ENCODE peak calls at places on chromosomes 11 and 22, in seven cellular contexts. One of them, this sample, is unnamed.

GRCh38 chr11:43071338-43071737 is 240.5 kb upstream of the API5 start:
- DNase-seq in CD8-positive, alpha-beta memory T cell: no peak
- DNase-seq in right cardiac atrium: no peak
- DNase-seq in pancreas: no peak
- DNase-seq in adrenal gland: no peak
- DNase-seq in sigmoid colon: no peak
- DNase-seq in cardiac muscle cell: no peak
- DNase-seq in this sample: no peak

GRCh38 chr11:45320366-45320765 is 34.2 kb upstream of the SYT13 start:
- DNase-seq in pancreas: no peak
- DNase-seq in right cardiac atrium: no peak
- DNase-seq in cardiac muscle cell: no peak
- DNase-seq in CD8-positive, alpha-beta memory T cell: no peak
- DNase-seq in adrenal gland: no peak
- DNase-seq in sigmoid colon: no peak
- DNase-seq in this sample: no peak

GRCh38 chr11:18834754-18835466 is 43.3 kb upstream of the PTPN5 start:
- DNase-seq in CD8-positive, alpha-beta memory T cell: no peak
- DNase-seq in sigmoid colon: no peak
- DNase-seq in pancreas: peak; percentile 84
- DNase-seq in right cardiac atrium: no peak
- DNase-seq in adrenal gland: no peak
- DNase-seq in cardiac muscle cell: no peak
- DNase-seq in this sample: no peak

GRCh38 chr11:62980133-62980760 is 4.5 kb downstream of the SLC22A6 start:
- DNase-seq in sigmoid colon: no peak
- DNase-seq in cardiac muscle cell: peak; percentile 21
- DNase-seq in right cardiac atrium: no peak
- DNase-seq in CD8-positive, alpha-beta memory T cell: no peak
- DNase-seq in pancreas: no peak
- DNase-seq in adrenal gland: no peak
- DNase-seq in this sample: no peak

GRCh38 chr11:19232910-19233503 is 7.7 kb downstream of the E2F8 start:
- DNase-seq in right cardiac atrium: no peak
- DNase-seq in cardiac muscle cell: peak; percentile 76
- DNase-seq in adrenal gland: no peak
- DNase-seq in sigmoid colon: no peak
- DNase-seq in CD8-positive, alpha-beta memory T cell: no peak
- DNase-seq in pancreas: no peak
- DNase-seq in this sample: no peak

GRCh38 chr11:2802389-2803185 is 83.0 kb downstream of the CDKN1C start:
- DNase-seq in right cardiac atrium: peak; percentile 26
- DNase-seq in adrenal gland: peak; percentile 13
- DNase-seq in CD8-positive, alpha-beta memory T cell: no peak
- DNase-seq in cardiac muscle cell: no peak
- DNase-seq in pancreas: peak; percentile 47
- DNase-seq in sigmoid colon: peak; percentile 42
- DNase-seq in this sample: no peak

GRCh38 chr22:46611189-46611588 is 9.0 kb upstream of the GRAMD4 start:
- DNase-seq in right cardiac atrium: no peak
- DNase-seq in pancreas: no peak
- DNase-seq in CD8-positive, alpha-beta memory T cell: no peak
- DNase-seq in adrenal gland: no peak
- DNase-seq in sigmoid colon: no peak
- DNase-seq in cardiac muscle cell: no peak
- DNase-seq in this sample: no peak

GRCh38 chr11:18393581-18394299 is 623 bp upstream of the LDHA start:
- DNase-seq in CD8-positive, alpha-beta memory T cell: no peak
- DNase-seq in pancreas: no peak
- DNase-seq in right cardiac atrium: peak; percentile 53
- DNase-seq in cardiac muscle cell: no peak
- DNase-seq in adrenal gland: peak; percentile 73
- DNase-seq in sigmoid colon: no peak
- DNase-seq in this sample: no peak

GRCh38 chr11:61897387-61898246 is 6.3 kb upstream of the FADS3 start:
- DNase-seq in adrenal gland: peak; percentile 73
- DNase-seq in pancreas: peak; percentile 87
- DNase-seq in right cardiac atrium: peak; percentile 88
- DNase-seq in sigmoid colon: peak; percentile 90
- DNase-seq in cardiac muscle cell: peak; percentile 79
- DNase-seq in CD8-positive, alpha-beta memory T cell: peak; percentile 69
- DNase-seq in this sample: peak; percentile 83

GRCh38 chr11:126914166-126914565 is 86.4 kb downstream of the KIRREL3 start:
- DNase-seq in adrenal gland: no peak
- DNase-seq in right cardiac atrium: no peak
- DNase-seq in pancreas: no peak
- DNase-seq in sigmoid colon: no peak
- DNase-seq in cardiac muscle cell: no peak
- DNase-seq in CD8-positive, alpha-beta memory T cell: no peak
- DNase-seq in this sample: no peak

GRCh38 chr11:126891556-126892217 is 108.9 kb downstream of the KIRREL3 start:
- DNase-seq in CD8-positive, alpha-beta memory T cell: no peak
- DNase-seq in adrenal gland: no peak
- DNase-seq in right cardiac atrium: peak; percentile 86
- DNase-seq in sigmoid colon: no peak
- DNase-seq in cardiac muscle cell: peak; percentile 15
- DNase-seq in pancreas: no peak
- DNase-seq in this sample: no peak

GRCh38 chr11:58622344-58622743 is at the start of gene CNTF:
- DNase-seq in adrenal gland: no peak
- DNase-seq in pancreas: no peak
- DNase-seq in CD8-positive, alpha-beta memory T cell: no peak
- DNase-seq in right cardiac atrium: peak; percentile 39
- DNase-seq in sigmoid colon: no peak
- DNase-seq in cardiac muscle cell: peak; percentile 19
- DNase-seq in this sample: no peak

GRCh38 chr11:68582416-68583046 is 101.8 kb upstream of the GAL start:
- DNase-seq in sigmoid colon: no peak
- DNase-seq in pancreas: no peak
- DNase-seq in CD8-positive, alpha-beta memory T cell: no peak
- DNase-seq in right cardiac atrium: peak; percentile 47
- DNase-seq in cardiac muscle cell: no peak
- DNase-seq in adrenal gland: peak; percentile 59
- DNase-seq in this sample: no peak

GRCh38 chr11:128765571-128766530 is 72.0 kb downstream of the FLI1 start:
- DNase-seq in cardiac muscle cell: peak; percentile 68
- DNase-seq in sigmoid colon: no peak
- DNase-seq in CD8-positive, alpha-beta memory T cell: no peak
- DNase-seq in pancreas: no peak
- DNase-seq in adrenal gland: no peak
- DNase-seq in right cardiac atrium: peak; percentile 69
- DNase-seq in this sample: no peak

GRCh38 chr11:12173111-12173510 is 62.7 kb downstream of the MICAL2 start:
- DNase-seq in adrenal gland: no peak
- DNase-seq in right cardiac atrium: no peak
- DNase-seq in pancreas: no peak
- DNase-seq in CD8-positive, alpha-beta memory T cell: no peak
- DNase-seq in cardiac muscle cell: no peak
- DNase-seq in sigmoid colon: no peak
- DNase-seq in this sample: no peak

GRCh38 chr11:12172493-12173013 is 62.2 kb downstream of the MICAL2 start:
- DNase-seq in cardiac muscle cell: no peak
- DNase-seq in right cardiac atrium: no peak
- DNase-seq in pancreas: no peak
- DNase-seq in sigmoid colon: no peak
- DNase-seq in CD8-positive, alpha-beta memory T cell: no peak
- DNase-seq in adrenal gland: no peak
- DNase-seq in this sample: no peak

GRCh38 chr11:12175694-12176241 is 65.4 kb downstream of the MICAL2 start:
- DNase-seq in sigmoid colon: no peak
- DNase-seq in cardiac muscle cell: peak; percentile 80
- DNase-seq in right cardiac atrium: no peak
- DNase-seq in pancreas: no peak
- DNase-seq in CD8-positive, alpha-beta memory T cell: no peak
- DNase-seq in adrenal gland: no peak
- DNase-seq in this sample: no peak

GRCh38 chr11:12171921-12172320 is 61.5 kb downstream of the MICAL2 start:
- DNase-seq in cardiac muscle cell: no peak
- DNase-seq in pancreas: no peak
- DNase-seq in right cardiac atrium: no peak
- DNase-seq in sigmoid colon: no peak
- DNase-seq in adrenal gland: no peak
- DNase-seq in CD8-positive, alpha-beta memory T cell: no peak
- DNase-seq in this sample: no peak

GRCh38 chr11:12174145-12175143 is 64.1 kb downstream of the MICAL2 start:
- DNase-seq in CD8-positive, alpha-beta memory T cell: no peak
- DNase-seq in sigmoid colon: no peak
- DNase-seq in pancreas: no peak
- DNase-seq in adrenal gland: no peak
- DNase-seq in cardiac muscle cell: peak; percentile 39
- DNase-seq in right cardiac atrium: no peak
- DNase-seq in this sample: no peak
- H3K4me1 ChIP-seq in CD8-positive, alpha-beta memory T cell: no peaks in the 10 kb centered on the region
- H3K4me1 ChIP-seq in sigmoid colon: peaks cover 44% of the 10 kb centered on the region
- H3K4me1 ChIP-seq in pancreas: no peaks in the 10 kb centered on the region
- H3K4me1 ChIP-seq in adrenal gland: no peaks in the 10 kb centered on the region
- H3K4me1 ChIP-seq in cardiac muscle cell: peaks cover 64% of the 10 kb centered on the region
- H3K4me1 ChIP-seq in right cardiac atrium: peaks cover 10% of the 10 kb centered on the region
- H3K4me1 ChIP-seq in this sample: no peaks in the 10 kb centered on the region

GRCh38 chr11:65422633-65423515 is at the start of gene NEAT1:
- DNase-seq in adrenal gland: peak; percentile 99
- DNase-seq in pancreas: peak; percentile 98
- DNase-seq in CD8-positive, alpha-beta memory T cell: peak; percentile 85
- DNase-seq in right cardiac atrium: peak; percentile 97
- DNase-seq in sigmoid colon: peak; percentile 99
- DNase-seq in cardiac muscle cell: peak; percentile 96
- DNase-seq in this sample: peak; percentile 86

GRCh38 chr11:65425971-65426838 is 3.6 kb downstream of the NEAT1 start:
- DNase-seq in right cardiac atrium: no peak
- DNase-seq in CD8-positive, alpha-beta memory T cell: peak; percentile 76
- DNase-seq in adrenal gland: peak; percentile 36
- DNase-seq in cardiac muscle cell: peak; percentile 80
- DNase-seq in sigmoid colon: peak; percentile 52
- DNase-seq in pancreas: no peak
- DNase-seq in this sample: peak; percentile 80

GRCh38 chr11:65423516-65424199 is 1.1 kb downstream of the NEAT1 start:
- DNase-seq in right cardiac atrium: peak; percentile 62
- DNase-seq in sigmoid colon: peak; percentile 72
- DNase-seq in CD8-positive, alpha-beta memory T cell: peak; percentile 41
- DNase-seq in pancreas: peak; percentile 61
- DNase-seq in adrenal gland: peak; percentile 57
- DNase-seq in cardiac muscle cell: peak; percentile 73
- DNase-seq in this sample: peak; percentile 45

GRCh38 chr11:65425105-65425970 is 2.7 kb downstream of the NEAT1 start:
- DNase-seq in sigmoid colon: peak; percentile 76
- DNase-seq in CD8-positive, alpha-beta memory T cell: peak; percentile 93
- DNase-seq in right cardiac atrium: peak; percentile 44
- DNase-seq in cardiac muscle cell: peak; percentile 82
- DNase-seq in pancreas: no peak
- DNase-seq in adrenal gland: peak; percentile 50
- DNase-seq in this sample: peak; percentile 86

DNA sequence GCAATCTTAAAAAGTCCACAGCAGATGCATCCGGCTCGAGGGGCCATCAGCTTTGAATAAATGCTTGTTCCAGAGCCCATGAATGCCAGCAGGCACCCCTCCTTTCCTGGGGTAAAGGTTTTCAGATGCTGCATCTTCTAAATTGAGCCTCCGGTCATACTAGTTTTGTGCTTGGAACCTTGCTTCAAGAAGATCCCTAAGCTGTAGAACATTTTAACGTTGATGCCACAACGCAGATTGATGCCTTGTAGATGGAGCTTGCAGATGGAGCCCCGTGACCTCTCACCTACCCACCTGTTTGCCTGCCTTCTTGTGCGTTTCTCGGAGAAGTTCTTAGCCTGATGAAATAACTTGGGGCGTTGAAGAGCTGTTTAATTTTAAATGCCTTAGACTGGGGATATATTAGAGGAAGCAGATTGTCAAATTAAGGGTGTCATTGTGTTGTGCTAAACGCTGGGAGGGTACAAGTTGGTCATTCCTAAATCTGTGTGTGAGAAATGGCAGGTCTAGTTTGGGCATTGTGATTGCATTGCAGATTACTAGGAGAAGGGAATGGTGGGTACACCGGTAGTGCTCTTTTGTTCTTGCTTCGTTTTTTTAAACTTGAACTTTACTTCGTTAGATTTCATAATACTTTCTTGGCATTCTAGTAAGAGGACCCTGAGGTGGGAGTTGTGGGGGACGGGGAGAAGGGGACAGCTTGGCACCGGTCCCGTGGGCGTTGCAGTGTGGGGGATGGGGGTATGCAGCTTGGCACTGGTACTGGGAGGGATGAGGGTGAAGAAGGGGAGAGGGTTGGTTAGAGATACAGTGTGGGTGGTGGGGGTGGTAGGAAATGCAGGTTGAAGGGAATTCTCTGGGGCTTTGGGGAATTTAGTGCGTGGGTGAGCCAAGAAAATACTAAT is 1.9 kb downstream of the NEAT1 start:
- DNase-seq in sigmoid colon: peak; percentile 77
- DNase-seq in cardiac muscle cell: peak; percentile 81
- DNase-seq in right cardiac atrium: peak; percentile 82
- DNase-seq in pancreas: peak; percentile 80
- DNase-seq in adrenal gland: peak; percentile 73
- DNase-seq in CD8-positive, alpha-beta memory T cell: peak; percentile 72
- DNase-seq in this sample: peak; percentile 71
- H3K4me1 ChIP-seq in sigmoid colon: peaks cover 51% of the 10 kb centered on the region
- H3K4me1 ChIP-seq in cardiac muscle cell: peaks cover 78% of the 10 kb centered on the region
- H3K4me1 ChIP-seq in right cardiac atrium: peaks cover 7% of the 10 kb centered on the region
- H3K4me1 ChIP-seq in pancreas: peaks cover 15% of the 10 kb centered on the region
- H3K4me1 ChIP-seq in adrenal gland: peaks cover 23% of the 10 kb centered on the region
- H3K4me1 ChIP-seq in CD8-positive, alpha-beta memory T cell: peaks cover 52% of the 10 kb centered on the region
- H3K4me1 ChIP-seq in this sample: peaks cover 56% of the 10 kb centered on the region

GRCh38 chr22:29380856-29381255 is 7.5 kb downstream of the AP1B1 start:
- DNase-seq in cardiac muscle cell: no peak
- DNase-seq in sigmoid colon: no peak
- DNase-seq in pancreas: no peak
- DNase-seq in right cardiac atrium: no peak
- DNase-seq in CD8-positive, alpha-beta memory T cell: no peak
- DNase-seq in adrenal gland: no peak
- DNase-seq in this sample: no peak
- H3K4me1 ChIP-seq in cardiac muscle cell: peaks cover 5% of the 10 kb centered on the region
- H3K4me1 ChIP-seq in sigmoid colon: peaks cover 13% of the 10 kb centered on the region
- H3K4me1 ChIP-seq in pancreas: peaks cover 53% of the 10 kb centered on the region
- H3K4me1 ChIP-seq in right cardiac atrium: peaks cover 6% of the 10 kb centered on the region
- H3K4me1 ChIP-seq in CD8-positive, alpha-beta memory T cell: peaks cover 2% of the 10 kb centered on the region
- H3K4me1 ChIP-seq in adrenal gland: peaks cover 12% of the 10 kb centered on the region
- H3K4me1 ChIP-seq in this sample: peaks cover 63% of the 10 kb centered on the region

DNA sequence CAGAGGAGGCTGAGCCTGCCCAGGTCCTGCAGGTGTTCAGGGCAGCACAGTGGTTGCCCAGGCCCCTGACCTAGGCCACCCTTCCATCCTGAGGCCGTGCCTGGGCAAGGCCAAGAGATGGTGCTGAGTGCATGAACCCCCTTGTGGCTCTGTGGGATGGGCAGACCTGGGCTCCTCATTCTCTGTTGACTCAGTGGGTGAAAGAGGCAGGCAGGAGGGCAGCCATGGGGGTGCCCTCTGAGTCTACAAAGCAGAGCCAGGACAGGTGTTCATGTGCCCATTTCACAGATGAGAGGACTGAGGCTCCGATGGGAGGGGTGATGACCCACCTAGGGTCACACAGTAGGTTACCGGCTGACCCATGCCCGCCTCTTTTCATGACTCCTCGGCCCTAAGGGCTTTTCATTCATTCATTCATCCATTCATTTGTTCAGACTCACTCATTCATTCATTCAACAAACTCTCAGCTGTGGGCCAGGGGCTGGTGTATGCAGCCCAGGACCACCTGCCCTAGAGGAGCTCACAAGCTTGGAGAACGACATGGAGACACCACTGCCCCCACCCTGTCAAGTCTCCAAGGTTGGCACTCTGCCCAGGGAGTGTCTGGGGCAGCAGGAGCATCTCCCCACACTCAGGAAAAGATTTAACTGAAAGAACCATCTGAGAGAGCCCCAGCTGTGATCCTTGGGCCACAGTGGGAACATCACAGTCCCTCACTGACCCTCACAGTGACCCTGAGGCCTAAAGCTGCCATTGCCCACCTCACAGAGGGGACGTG is 40.5 kb downstream of the IGLL5 start:
- DNase-seq in right cardiac atrium: no peak
- DNase-seq in cardiac muscle cell: peak; percentile 6
- DNase-seq in adrenal gland: no peak
- DNase-seq in CD8-positive, alpha-beta memory T cell: no peak
- DNase-seq in pancreas: no peak
- DNase-seq in sigmoid colon: no peak
- DNase-seq in this sample: no peak
- H3K4me1 ChIP-seq in right cardiac atrium: no peaks in the 10 kb centered on the region
- H3K4me1 ChIP-seq in cardiac muscle cell: no peaks in the 10 kb centered on the region
- H3K4me1 ChIP-seq in adrenal gland: no peaks in the 10 kb centered on the region
- H3K4me1 ChIP-seq in CD8-positive, alpha-beta memory T cell: peaks cover 11% of the 10 kb centered on the region
- H3K4me1 ChIP-seq in pancreas: no peaks in the 10 kb centered on the region
- H3K4me1 ChIP-seq in sigmoid colon: no peaks in the 10 kb centered on the region
- H3K4me1 ChIP-seq in this sample: peaks cover 93% of the 10 kb centered on the region